ENCODE peak calls at places on chromosomes 7 and 10, in five cellular contexts. L is ovary, Q is brain microvascular endothelial cell, K is kidney, Y is astrocyte of the cerebellum. A is an unnamed sample.

GRCh38 chr7:115637123-115637522 is 393.4 kb downstream of the TFEC start:
- DNase-seq in K (no peak), Q (no peak), L (no peak), Y (no peak), A (no peak)

GRCh38 chr7:155380221-155380861 is 77.6 kb upstream of the EN2 start:
- DNase-seq in K (peak), Q (peak), L (peak), Y (peak), A (peak)

GRCh38 chr10:35783305-35783838 is 141.3 kb upstream of the FZD8 start:
- DNase-seq in L (no peak), Y (no peak), Q (no peak), K (no peak), A (no peak)

GRCh38 chr7:33926535-33926934 is 21.2 kb downstream of the BMPER start:
- DNase-seq in L (no peak), Q (no peak), K (no peak), Y (no peak), A (no peak)

GRCh38 chr7:7185382-7185989 is 3.1 kb downstream of the C1GALT1 start:
- DNase-seq in Q (no peak), L (no peak), K (no peak), Y (no peak), A (no peak)

GRCh38 chr10:124145109-124145860 is 51.9 kb upstream of the CHST15 start:
- DNase-seq in K (peak), Q (no peak), L (no peak), Y (no peak), A (no peak)

GRCh38 chr7:102080371-102081243 is 206.1 kb upstream of the SH2B2 start:
- DNase-seq in K (no peak), L (no peak), Q (no peak), Y (no peak), A (no peak)

GRCh38 chr7:121954803-121955202 is 81.8 kb downstream of the PTPRZ1 start:
- DNase-seq in K (no peak), L (no peak), Y (peak), Q (peak), A (peak)

GRCh38 chr10:5033061-5033770 is 29.6 kb upstream of the AKR1C2 start:
- DNase-seq in Q (peak), Y (no peak), K (no peak), L (no peak), A (peak)

GRCh38 chr7:18455644-18456043 is 39.9 kb upstream of the HDAC9 start:
- DNase-seq in K (no peak), L (no peak), Q (no peak), Y (no peak), A (no peak)

GRCh38 chr7:39310699-39311098 is 255.5 kb upstream of the YAE1 start:
- DNase-seq in Y (no peak), Q (no peak), K (no peak), L (no peak), A (no peak)

GRCh38 chr10:95268438-95268837 is 22.4 kb downstream of the PDLIM1 start:
- DNase-seq in Y (peak), Q (peak), L (peak), K (peak), A (no peak)

GRCh38 chr7:40192036-40192435 is 57.2 kb downstream of the SUGCT start:
- DNase-seq in Y (no peak), K (no peak), Q (no peak), L (no peak), A (peak)

GRCh38 chr10:3784510-3785250 is at the start of gene KLF6:
- DNase-seq in Q (no peak), Y (no peak), L (peak), K (peak), A (no peak)

GRCh38 chr7:601573-602340 is 82.1 kb upstream of the PDGFA start:
- DNase-seq in Y (no peak), K (peak), Q (no peak), L (no peak), A (no peak)

GRCh38 chr7:604884-605531 is 85.4 kb upstream of the PDGFA start:
- DNase-seq in Q (peak), L (no peak), Y (no peak), K (peak), A (no peak)

GRCh38 chr7:604038-604883 is 84.6 kb upstream of the PDGFA start:
- DNase-seq in Y (peak), K (peak), L (no peak), Q (peak), A (no peak)

GRCh38 chr7:602341-603141 is 82.9 kb upstream of the PDGFA start:
- DNase-seq in L (no peak), Y (no peak), K (peak), Q (no peak), A (no peak)

DNA sequence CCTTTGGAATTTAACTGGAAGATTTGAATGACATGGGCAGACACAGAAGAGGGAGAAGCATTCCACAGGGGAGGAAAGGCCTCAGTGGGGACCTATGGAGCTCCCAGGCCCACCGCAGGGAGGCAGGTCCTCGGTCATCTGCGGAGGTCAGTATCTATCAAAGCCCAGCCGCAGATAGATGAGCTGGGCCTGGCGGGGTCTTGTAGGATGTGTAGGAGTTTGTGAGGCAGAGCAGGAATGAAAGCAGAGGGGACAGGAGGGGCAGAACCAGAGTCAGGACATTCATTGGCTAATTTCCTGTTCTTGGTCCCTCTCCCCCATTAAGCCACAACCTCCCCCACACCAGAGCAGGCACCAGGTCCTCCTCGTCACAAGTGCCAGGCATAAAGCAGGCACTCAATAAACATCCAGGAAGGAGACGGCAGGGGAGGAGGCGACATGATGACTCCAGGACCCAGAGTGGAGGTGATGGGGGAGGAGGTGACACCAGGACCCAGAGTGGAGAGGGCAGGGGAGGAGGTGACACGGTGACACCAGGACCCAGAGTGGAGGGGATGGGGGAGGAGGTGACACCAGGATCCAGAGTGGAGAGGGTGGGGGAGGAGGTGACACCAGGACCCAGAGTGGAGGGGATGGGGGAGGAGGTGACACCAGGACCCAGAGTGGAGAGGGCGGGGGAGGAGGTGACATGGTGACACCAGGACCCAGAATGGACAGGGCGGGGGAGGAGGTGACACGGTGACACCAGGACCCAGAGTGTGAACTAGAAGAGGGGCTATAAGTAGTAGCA is 83.7 kb upstream of the PDGFA start:
- DNase-seq in K (peak), L (no peak), Y (no peak), Q (no peak), A (no peak)
- H3K4me3 ChIP-seq in K (no peak), L (no peak), Y (no peak), Q (no peak), A (no peak)

GRCh38 chr10:103856497-103857175 is 1.3 kb upstream of the SH3PXD2A start:
- DNase-seq in Y (no peak), K (no peak), L (no peak), Q (no peak), A (no peak)

GRCh38 chr10:103854265-103854686 is 1.1 kb downstream of the SH3PXD2A start:
- DNase-seq in K (no peak), Y (no peak), L (peak), Q (no peak), A (no peak)

GRCh38 chr10:103854687-103855423 is 521 bp downstream of the SH3PXD2A start:
- DNase-seq in Y (no peak), L (peak), Q (no peak), K (no peak), A (no peak)

GRCh38 chr10:103855852-103856496 is 598 bp upstream of the SH3PXD2A start:
- DNase-seq in Q (no peak), L (no peak), K (no peak), Y (no peak), A (no peak)

DNA sequence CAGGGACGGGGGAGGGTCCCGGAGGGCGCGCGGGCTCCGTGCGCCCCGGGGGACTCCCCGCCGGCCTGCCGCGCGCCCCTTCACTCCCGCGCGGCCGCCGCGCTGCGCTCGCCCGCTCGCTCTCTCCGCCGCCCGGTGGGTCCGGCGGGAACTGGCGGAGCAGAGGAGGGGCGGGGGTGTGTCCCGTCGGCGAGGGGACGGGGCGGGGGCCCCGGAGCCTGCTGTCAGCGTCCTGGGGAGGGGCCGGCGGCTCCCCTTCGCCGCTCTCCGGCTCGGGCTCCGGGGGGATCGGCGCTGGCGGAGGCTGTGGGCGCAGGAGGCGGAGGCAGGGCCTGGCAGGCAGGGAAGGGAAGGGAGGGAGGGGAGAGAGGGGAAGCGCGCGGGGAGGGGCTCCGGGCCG is at the start of gene SH3PXD2A:
- DNase-seq in Y (no peak), L (peak), Q (no peak), K (no peak), A (no peak)
- TF ChIP-seq CTCF in Y (no peak), L (peak), Q (no peak), K (peak), A (no peak)

GRCh38 chr10:49395741-49396665 is at the start of gene DRGX:
- DNase-seq in Y (no peak), K (no peak), L (no peak), Q (no peak), A (no peak)

GRCh38 chr10:49397036-49397999 is 1.4 kb upstream of the DRGX start:
- DNase-seq in L (no peak), K (peak), Q (no peak), Y (no peak), A (no peak)

GRCh38 chr10:49394933-49395740 is 752 bp downstream of the DRGX start:
- DNase-seq in Y (no peak), L (no peak), K (peak), Q (no peak), A (no peak)

GRCh38 chr10:49398000-49398861 is 2.3 kb upstream of the DRGX start:
- DNase-seq in L (peak), K (peak), Q (peak), Y (no peak), A (no peak)

GRCh38 chr10:49396666-49396999 is 744 bp upstream of the DRGX start:
- DNase-seq in K (no peak), Y (no peak), Q (no peak), L (no peak), A (no peak)
- H3K4me3 ChIP-seq in K (no peak), Y (no peak), Q (no peak), L (no peak), A (no peak)

GRCh38 chr10:69513617-69514016 is 59.6 kb downstream of the NEUROG3 start:
- DNase-seq in Q (no peak), Y (no peak), K (no peak), L (no peak), A (no peak)
- TF ChIP-seq CTCF in Q (no peak), Y (no peak), K (no peak), L (no peak), A (no peak)

DNA sequence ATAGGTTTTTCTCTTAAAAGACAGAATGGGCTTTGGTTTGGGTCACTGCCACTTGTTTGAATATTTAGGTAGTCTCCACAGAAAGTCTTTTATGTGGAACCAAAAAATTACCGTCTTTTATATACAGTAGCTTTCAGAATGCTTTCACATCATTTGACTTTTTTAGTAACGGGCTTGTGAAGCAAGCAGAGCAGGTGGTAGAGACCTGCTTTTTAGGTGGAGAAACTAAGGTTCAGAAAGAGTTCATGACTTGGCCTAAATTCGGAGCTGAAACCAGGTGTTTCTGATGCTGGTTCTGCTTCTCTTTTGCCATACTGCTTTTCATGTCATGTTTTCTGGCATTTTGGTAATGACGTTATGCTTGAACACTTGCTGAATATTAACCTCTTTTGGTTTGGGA is 36.3 kb downstream of the GARS1 start:
- DNase-seq in K (no peak), L (no peak), Y (no peak), Q (no peak), A (no peak)
- H3K4me3 ChIP-seq in K (no peak), L (no peak), Y (no peak), Q (no peak), A (no peak)

DNA sequence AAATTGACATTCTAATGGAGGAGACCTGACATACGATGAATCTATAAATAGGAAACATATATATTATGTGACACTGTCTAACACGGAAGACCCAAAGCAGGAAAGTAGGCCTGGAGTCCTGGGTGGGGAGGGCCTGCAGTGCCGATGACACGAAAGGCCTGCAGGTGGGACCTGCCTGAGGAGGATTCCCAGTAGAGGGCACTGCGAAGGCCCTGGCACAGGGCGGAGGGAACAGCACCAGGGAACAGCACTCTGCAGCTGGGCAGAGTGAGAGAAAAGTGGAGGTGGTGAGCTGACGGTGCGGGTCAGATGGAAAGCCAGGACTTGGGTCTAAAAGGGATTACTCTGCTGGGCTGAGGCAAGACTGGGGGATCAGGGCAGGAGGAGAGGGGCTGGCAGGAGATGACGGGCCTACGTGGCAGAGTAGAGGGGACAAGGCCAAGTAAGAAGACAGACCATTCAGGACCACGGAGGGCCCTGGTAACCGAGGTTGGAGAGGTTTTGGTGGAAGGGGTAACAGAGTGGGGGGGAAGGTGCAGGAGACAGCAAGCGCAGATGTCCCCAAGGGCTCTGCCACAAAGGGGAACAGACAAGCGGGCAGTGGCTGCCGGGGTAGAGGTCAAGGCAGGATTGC is 8.1 kb downstream of the ZNF746 start:
- DNase-seq in Q (no peak), K (no peak), Y (no peak), L (no peak), A (no peak)
- TF ChIP-seq CTCF in Q (peak), K (peak), Y (peak), L (no peak), A (no peak)

GRCh38 chr7:131654668-131655326 is 98.4 kb upstream of the PODXL start:
- DNase-seq in K (peak), Y (peak), Q (peak), L (peak), A (peak)

GRCh38 chr7:131652934-131653333 is 96.5 kb upstream of the PODXL start:
- DNase-seq in K (no peak), Y (no peak), L (no peak), Q (no peak), A (no peak)

GRCh38 chr7:131653418-131654248 is 97.2 kb upstream of the PODXL start:
- DNase-seq in K (no peak), L (no peak), Y (no peak), Q (peak), A (no peak)

GRCh38 chr7:131655447-131655846 is 99.0 kb upstream of the PODXL start:
- DNase-seq in Q (no peak), L (no peak), Y (no peak), K (no peak), A (no peak)

GRCh38 chr7:131654249-131654558 is 97.8 kb upstream of the PODXL start:
- DNase-seq in Y (no peak), Q (no peak), K (no peak), L (no peak), A (no peak)
- H3K4me3 ChIP-seq in Y (no peak), Q (no peak), K (no peak), L (no peak), A (no peak)

GRCh38 chr10:74888947-74889661 is 62.7 kb downstream of the KAT6B start:
- DNase-seq in L (no peak), Y (no peak), Q (no peak), K (no peak), A (no peak)
- TF ChIP-seq CTCF in L (no peak), Y (no peak), Q (peak), K (peak), A (peak)

GRCh38 chr10:103765168-103765567 is 90.2 kb downstream of the SH3PXD2A start:
- DNase-seq in Q (peak), L (no peak), K (no peak), Y (no peak), A (no peak)

GRCh38 chr10:103762924-103763323 is 92.5 kb downstream of the SH3PXD2A start:
- DNase-seq in Y (no peak), L (no peak), Q (no peak), K (no peak), A (no peak)

GRCh38 chr10:103763374-103764202 is 91.8 kb downstream of the SH3PXD2A start:
- DNase-seq in L (no peak), K (no peak), Q (no peak), Y (no peak), A (no peak)

GRCh38 chr10:103765981-103766380 is 89.4 kb downstream of the SH3PXD2A start:
- DNase-seq in Q (no peak), L (no peak), Y (no peak), K (peak), A (no peak)

GRCh38 chr10:103764296-103765088 is 90.9 kb downstream of the SH3PXD2A start:
- DNase-seq in Q (no peak), Y (no peak), K (no peak), L (no peak), A (no peak)
- H3K4me3 ChIP-seq in Q (no peak), Y (no peak), K (no peak), L (no peak), A (no peak)

A was measured in AG04450.